ENCODE peak calls at places on chromosome 13, in six cellular contexts. K, Q, A, F, C and N are unnamed samples.

GRCh38 chr13:79451500-79451962 is 29.4 kb upstream of the NDFIP2 start:
- DNase-seq in F (peak), A (no peak), K (peak), Q (peak), C (no peak), N (peak)

GRCh38 chr13:46183018-46183940 is 1.3 kb upstream of the LCP1 start:
- DNase-seq in A (no peak), K (no peak), F (no peak), C (no peak), Q (no peak), N (no peak)

GRCh38 chr13:66264976-66265375 is 965.2 kb downstream of the PCDH9 start:
- DNase-seq in Q (no peak), K (no peak), F (no peak), A (no peak), C (no peak), N (no peak)

GRCh38 chr13:79917628-79918027 is 423.3 kb downstream of the SPRY2 start:
- DNase-seq in F (no peak), K (no peak), C (no peak), Q (no peak), A (no peak), N (no peak)

GRCh38 chr13:22596157-22596863 is 584.5 kb upstream of the SGCG start:
- DNase-seq in F (no peak), K (no peak), A (no peak), Q (no peak), C (no peak), N (no peak)

GRCh38 chr13:93304134-93304533 is 77.5 kb downstream of the GPC6 start:
- DNase-seq in K (no peak), A (no peak), Q (no peak), F (no peak), C (no peak), N (no peak)

GRCh38 chr13:74889321-74889720 is 592.6 kb downstream of the TBC1D4 start:
- DNase-seq in A (peak), C (no peak), Q (no peak), K (no peak), F (no peak), N (no peak)

GRCh38 chr13:25632166-25632888 is 260.6 kb downstream of the ATP8A2 start:
- DNase-seq in C (no peak), A (no peak), F (no peak), Q (no peak), K (no peak), N (no peak)

GRCh38 chr13:107573184-107573583 is 642.2 kb downstream of the LIG4 start:
- DNase-seq in F (no peak), Q (no peak), K (no peak), A (no peak), C (no peak), N (no peak)

GRCh38 chr13:92187378-92187989 is 789.1 kb downstream of the GPC5 start:
- DNase-seq in F (peak), C (peak), Q (no peak), K (peak), A (peak), N (no peak)

GRCh38 chr13:110636701-110637201 is 21.4 kb downstream of the NAXD start:
- DNase-seq in F (no peak), K (no peak), C (no peak), Q (no peak), A (no peak), N (no peak)

GRCh38 chr13:98549006-98549727 is 27.7 kb downstream of the STK24 start:
- DNase-seq in C (no peak), F (peak), Q (no peak), K (no peak), A (no peak), N (no peak)

GRCh38 chr13:35565273-35565672 is 88.8 kb upstream of the MAB21L1 start:
- DNase-seq in F (no peak), K (no peak), A (no peak), Q (no peak), C (no peak), N (no peak)

GRCh38 chr13:113139580-113139979 is 17.0 kb downstream of the F10 start:
- DNase-seq in A (no peak), Q (no peak), C (no peak), F (no peak), K (no peak), N (no peak)

GRCh38 chr13:39254606-39255005 is 216.3 kb downstream of the NHLRC3 start:
- DNase-seq in F (no peak), A (peak), C (no peak), K (no peak), Q (no peak), N (no peak)

GRCh38 chr13:46087481-46087880 is 17.4 kb downstream of the CPB2 start:
- DNase-seq in F (no peak), C (no peak), K (no peak), A (no peak), Q (no peak), N (no peak)

GRCh38 chr13:23695711-23696512 is 125.7 kb downstream of the TNFRSF19 start:
- DNase-seq in K (peak), A (no peak), Q (peak), F (no peak), C (no peak), N (no peak)

GRCh38 chr13:106350208-106350607 is 185.3 kb downstream of the EFNB2 start:
- DNase-seq in Q (no peak), A (peak), K (no peak), C (no peak), F (no peak), N (no peak)

GRCh38 chr13:113207890-113208423 is 512 bp downstream of the PCID2 start:
- DNase-seq in K (peak), Q (no peak), A (peak), F (peak), C (no peak), N (peak)

GRCh38 chr13:41707192-41707858 is 250.0 kb downstream of the RGCC start:
- DNase-seq in F (no peak), A (no peak), Q (no peak), C (no peak), K (no peak), N (no peak)

GRCh38 chr13:59960683-59961082 is 203.0 kb downstream of the DIAPH3 start:
- DNase-seq in Q (no peak), F (no peak), K (no peak), A (no peak), C (no peak), N (no peak)

GRCh38 chr13:114319441-114319871 is 5.2 kb downstream of the CHAMP1 start:
- DNase-seq in A (no peak), F (peak), Q (no peak), K (no peak), C (no peak), N (peak)

GRCh38 chr13:59710416-59710815 is 453.3 kb downstream of the DIAPH3 start:
- DNase-seq in K (no peak), Q (no peak), F (no peak), C (no peak), A (no peak), N (no peak)